ENCODE peak calls at places on chromosomes 12 and 14, in six cellular contexts. One of them, this sample, is unnamed.

GRCh38 chr14:102351023-102351422 is 11.7 kb downstream of the CINP start:
- DNase-seq in CD4-positive, alpha-beta T cell: no peak
- DNase-seq in stimulated activated CD4-positive, alpha-beta T cell treated with anti-CD3 and anti-CD28 coated beads, Interleukin-2, amount 100 ng/mL, for 48 hours: no peak
- DNase-seq in iPS-NIHi11: no peak
- DNase-seq in AG09319: no peak
- DNase-seq in HCEC 1CT: no peak
- DNase-seq in this sample: no peak

GRCh38 chr14:77023001-77023996 is 5.2 kb downstream of the IRF2BPL start:
- DNase-seq in CD4-positive, alpha-beta T cell: no peak
- DNase-seq in stimulated activated CD4-positive, alpha-beta T cell treated with anti-CD3 and anti-CD28 coated beads, Interleukin-2, amount 100 ng/mL, for 48 hours: peak
- DNase-seq in iPS-NIHi11: no peak
- DNase-seq in AG09319: no peak
- DNase-seq in HCEC 1CT: no peak
- DNase-seq in this sample: peak

GRCh38 chr14:102911541-102911951 is 10.9 kb upstream of the AMN start:
- DNase-seq in CD4-positive, alpha-beta T cell: no peak
- DNase-seq in stimulated activated CD4-positive, alpha-beta T cell treated with anti-CD3 and anti-CD28 coated beads, Interleukin-2, amount 100 ng/mL, for 48 hours: no peak
- DNase-seq in iPS-NIHi11: no peak
- DNase-seq in AG09319: no peak
- DNase-seq in HCEC 1CT: no peak
- DNase-seq in this sample: peak

GRCh38 chr12:91432079-91432478 is 249.5 kb upstream of the DCN start:
- DNase-seq in CD4-positive, alpha-beta T cell: no peak
- DNase-seq in stimulated activated CD4-positive, alpha-beta T cell treated with anti-CD3 and anti-CD28 coated beads, Interleukin-2, amount 100 ng/mL, for 48 hours: no peak
- DNase-seq in iPS-NIHi11: no peak
- DNase-seq in AG09319: no peak
- DNase-seq in HCEC 1CT: no peak
- DNase-seq in this sample: no peak

GRCh38 chr14:102314242-102315011 is 5.1 kb upstream of the ZNF839 start:
- DNase-seq in CD4-positive, alpha-beta T cell: peak
- DNase-seq in stimulated activated CD4-positive, alpha-beta T cell treated with anti-CD3 and anti-CD28 coated beads, Interleukin-2, amount 100 ng/mL, for 48 hours: peak
- DNase-seq in iPS-NIHi11: peak
- DNase-seq in AG09319: peak
- DNase-seq in HCEC 1CT: peak
- DNase-seq in this sample: peak

GRCh38 chr14:101503431-101504095 is 57.7 kb upstream of the DIO3 start:
- DNase-seq in CD4-positive, alpha-beta T cell: no peak
- DNase-seq in stimulated activated CD4-positive, alpha-beta T cell treated with anti-CD3 and anti-CD28 coated beads, Interleukin-2, amount 100 ng/mL, for 48 hours: no peak
- DNase-seq in iPS-NIHi11: no peak
- DNase-seq in AG09319: no peak
- DNase-seq in HCEC 1CT: no peak
- DNase-seq in this sample: no peak

GRCh38 chr12:122205590-122205925 is 2.0 kb downstream of the B3GNT4 start:
- DNase-seq in CD4-positive, alpha-beta T cell: no peak
- DNase-seq in stimulated activated CD4-positive, alpha-beta T cell treated with anti-CD3 and anti-CD28 coated beads, Interleukin-2, amount 100 ng/mL, for 48 hours: no peak
- DNase-seq in iPS-NIHi11: no peak
- DNase-seq in AG09319: no peak
- DNase-seq in HCEC 1CT: no peak
- DNase-seq in this sample: peak

GRCh38 chr12:65106948-65107347 is 14.2 kb downstream of the WIF1 start:
- DNase-seq in CD4-positive, alpha-beta T cell: no peak
- DNase-seq in stimulated activated CD4-positive, alpha-beta T cell treated with anti-CD3 and anti-CD28 coated beads, Interleukin-2, amount 100 ng/mL, for 48 hours: no peak
- DNase-seq in iPS-NIHi11: peak
- DNase-seq in AG09319: no peak
- DNase-seq in HCEC 1CT: peak
- DNase-seq in this sample: no peak

GRCh38 chr12:82964446-82964845 is 277.7 kb downstream of the TMTC2 start:
- DNase-seq in CD4-positive, alpha-beta T cell: no peak
- DNase-seq in stimulated activated CD4-positive, alpha-beta T cell treated with anti-CD3 and anti-CD28 coated beads, Interleukin-2, amount 100 ng/mL, for 48 hours: no peak
- DNase-seq in iPS-NIHi11: no peak
- DNase-seq in AG09319: no peak
- DNase-seq in HCEC 1CT: no peak
- DNase-seq in this sample: no peak

GRCh38 chr14:104066279-104066678 is 19.2 kb upstream of the ASPG start:
- DNase-seq in CD4-positive, alpha-beta T cell: no peak
- DNase-seq in stimulated activated CD4-positive, alpha-beta T cell treated with anti-CD3 and anti-CD28 coated beads, Interleukin-2, amount 100 ng/mL, for 48 hours: no peak
- DNase-seq in iPS-NIHi11: no peak
- DNase-seq in AG09319: no peak
- DNase-seq in HCEC 1CT: no peak
- DNase-seq in this sample: no peak

GRCh38 chr12:61654698-61655097 is 605.5 kb upstream of the USP15 start:
- DNase-seq in CD4-positive, alpha-beta T cell: no peak
- DNase-seq in stimulated activated CD4-positive, alpha-beta T cell treated with anti-CD3 and anti-CD28 coated beads, Interleukin-2, amount 100 ng/mL, for 48 hours: no peak
- DNase-seq in iPS-NIHi11: no peak
- DNase-seq in AG09319: no peak
- DNase-seq in HCEC 1CT: no peak
- DNase-seq in this sample: no peak

GRCh38 chr14:99189201-99189801 is 82.7 kb downstream of the BCL11B start:
- DNase-seq in CD4-positive, alpha-beta T cell: peak
- DNase-seq in stimulated activated CD4-positive, alpha-beta T cell treated with anti-CD3 and anti-CD28 coated beads, Interleukin-2, amount 100 ng/mL, for 48 hours: no peak
- DNase-seq in iPS-NIHi11: no peak
- DNase-seq in AG09319: no peak
- DNase-seq in HCEC 1CT: no peak
- DNase-seq in this sample: no peak

GRCh38 chr12:57552692-57553321 is 3.0 kb downstream of the KIF5A start:
- DNase-seq in CD4-positive, alpha-beta T cell: no peak
- DNase-seq in stimulated activated CD4-positive, alpha-beta T cell treated with anti-CD3 and anti-CD28 coated beads, Interleukin-2, amount 100 ng/mL, for 48 hours: no peak
- DNase-seq in iPS-NIHi11: no peak
- DNase-seq in AG09319: no peak
- DNase-seq in HCEC 1CT: peak
- DNase-seq in this sample: no peak

GRCh38 chr14:101960225-101960624 is 4.1 kb upstream of the DYNC1H1 start:
- DNase-seq in CD4-positive, alpha-beta T cell: no peak
- DNase-seq in stimulated activated CD4-positive, alpha-beta T cell treated with anti-CD3 and anti-CD28 coated beads, Interleukin-2, amount 100 ng/mL, for 48 hours: peak
- DNase-seq in iPS-NIHi11: peak
- DNase-seq in AG09319: no peak
- DNase-seq in HCEC 1CT: peak
- DNase-seq in this sample: peak

GRCh38 chr12:52189376-52190174 is 2.2 kb downstream of the KRT80 start:
- DNase-seq in CD4-positive, alpha-beta T cell: no peak
- DNase-seq in stimulated activated CD4-positive, alpha-beta T cell treated with anti-CD3 and anti-CD28 coated beads, Interleukin-2, amount 100 ng/mL, for 48 hours: no peak
- DNase-seq in iPS-NIHi11: no peak
- DNase-seq in AG09319: no peak
- DNase-seq in HCEC 1CT: peak
- DNase-seq in this sample: peak

GRCh38 chr14:42424501-42424900 is 817.8 kb downstream of the LRFN5 start:
- DNase-seq in CD4-positive, alpha-beta T cell: no peak
- DNase-seq in stimulated activated CD4-positive, alpha-beta T cell treated with anti-CD3 and anti-CD28 coated beads, Interleukin-2, amount 100 ng/mL, for 48 hours: no peak
- DNase-seq in iPS-NIHi11: no peak
- DNase-seq in AG09319: no peak
- DNase-seq in HCEC 1CT: no peak
- DNase-seq in this sample: no peak

GRCh38 chr12:90896164-90896563 is 58.8 kb downstream of the CCER1 start:
- DNase-seq in CD4-positive, alpha-beta T cell: no peak
- DNase-seq in stimulated activated CD4-positive, alpha-beta T cell treated with anti-CD3 and anti-CD28 coated beads, Interleukin-2, amount 100 ng/mL, for 48 hours: no peak
- DNase-seq in iPS-NIHi11: no peak
- DNase-seq in AG09319: no peak
- DNase-seq in HCEC 1CT: peak
- DNase-seq in this sample: no peak

GRCh38 chr14:74324945-74325361 is 22.2 kb upstream of the ABCD4 start:
- DNase-seq in CD4-positive, alpha-beta T cell: no peak
- DNase-seq in stimulated activated CD4-positive, alpha-beta T cell treated with anti-CD3 and anti-CD28 coated beads, Interleukin-2, amount 100 ng/mL, for 48 hours: no peak
- DNase-seq in iPS-NIHi11: peak
- DNase-seq in AG09319: no peak
- DNase-seq in HCEC 1CT: peak
- DNase-seq in this sample: peak